ENCODE peak calls at places on chromosomes 16 and 17, in six cellular contexts. K is heart right ventricle; Z is stimulated activated CD8-positive, alpha-beta memory T cell treated with anti-CD3 and anti-CD28 coated beads, Interleukin-15, amount 100 ng/mL, for 24 hours; M is uterus; R is kidney tubule cell; D is retinal pigment epithelial cell. W is an unnamed sample.
A peak's percentile ranks its signal among the peaks of the same experiment; 100 is the strongest.

GRCh38 chr16:1048442-1049112 is 24.0 kb upstream of the SSTR5 start:
- DNase-seq in K (peak; percentile 71), Z (no peak), M (no peak), R (peak; percentile 13), D (no peak), W (peak; percentile 86)

GRCh38 chr17:69423450-69423849 is 9.0 kb downstream of the MAP2K6 start:
- DNase-seq in K (no peak), Z (no peak), M (no peak), R (no peak), D (no peak), W (no peak)

GRCh38 chr17:47704116-47704515 is 10.2 kb downstream of the TBKBP1 start:
- DNase-seq in K (no peak), Z (no peak), M (no peak), R (no peak), D (no peak), W (no peak)

GRCh38 chr17:47896672-47897490 is 845 bp downstream of the SP2 start:
- DNase-seq in K (no peak), Z (no peak), M (no peak), R (peak; percentile 16), D (no peak), W (no peak)

GRCh38 chr17:21495281-21495680 is 119.1 kb downstream of the KCNJ12 start:
- DNase-seq in K (no peak), Z (no peak), M (no peak), R (no peak), D (no peak), W (no peak)

GRCh38 chr17:46056800-46057304 is 57.8 kb downstream of the STH start:
- DNase-seq in K (no peak), Z (no peak), M (no peak), R (peak; percentile 19), D (no peak), W (no peak)

GRCh38 chr16:56632160-56632847 is at the start of gene MT1M:
- DNase-seq in K (no peak), Z (no peak), M (peak; percentile 58), R (peak; percentile 18), D (no peak), W (peak; percentile 66)

GRCh38 chr17:33125552-33125950 is 133.9 kb downstream of the SPACA3 start:
- DNase-seq in K (no peak), Z (no peak), M (no peak), R (no peak), D (no peak), W (no peak)

GRCh38 chr17:32192379-32192778 is 50.1 kb downstream of the RHOT1 start:
- DNase-seq in K (no peak), Z (no peak), M (no peak), R (no peak), D (no peak), W (no peak)

GRCh38 chr17:65430209-65430833 is 131.1 kb downstream of the AXIN2 start:
- DNase-seq in K (peak; percentile 4), Z (no peak), M (no peak), R (no peak), D (no peak), W (no peak)

GRCh38 chr17:38510424-38511125 is 82.3 kb downstream of the ARHGAP23 start:
- DNase-seq in K (no peak), Z (no peak), M (no peak), R (peak; percentile 43), D (no peak), W (no peak)